ENCODE peak calls at places on chromosomes 7 and 10, in ten cellular contexts. O is stomach, G is Karpas-422, I is neuronal stem cell, A is vagina, Q is colonic mucosa, X is right cardiac atrium, K is pancreas, P is adrenal gland, F is ovary. E is an unnamed sample.

GRCh38 chr7:158549834-158550700 is 37.6 kb downstream of the PTPRN2 start:
- DNase-seq in G (no peak), K (no peak), X (no peak), F (no peak), A (no peak), I (no peak), P (no peak), Q (no peak), O (no peak), E (no peak)

GRCh38 chr7:601573-602340 is 82.1 kb upstream of the PDGFA start:
- DNase-seq in P (peak; percentile 70), X (peak; percentile 75), K (no peak), Q (peak; percentile 46), A (no peak), G (no peak), F (no peak), O (peak; percentile 49), I (no peak), E (no peak)

GRCh38 chr10:17599089-17599488 is 18.1 kb downstream of the HACD1 start:
- DNase-seq in P (no peak), X (no peak), K (no peak), G (peak; percentile 57), F (no peak), A (no peak), Q (no peak), I (peak; percentile 4), O (no peak), E (peak; percentile 2)

GRCh38 chr10:33841678-33842077 is 507.2 kb upstream of the NRP1 start:
- DNase-seq in G (no peak), I (no peak), Q (no peak), F (no peak), A (no peak), X (no peak), P (no peak), K (no peak), O (no peak), E (no peak)

GRCh38 chr10:96586419-96587254 is at the start of gene TM9SF3:
- DNase-seq in X (peak; percentile 95), F (peak; percentile 93), K (peak; percentile 92), P (peak; percentile 96), A (no peak), G (peak; percentile 92), Q (peak; percentile 93), O (peak; percentile 95), I (peak; percentile 86), E (peak; percentile 45)

GRCh38 chr7:111090834-111091233 is at the start of gene LRRN3:
- DNase-seq in A (no peak), Q (no peak), O (no peak), G (no peak), P (peak; percentile 90), I (no peak), F (peak; percentile 16), X (peak; percentile 53), K (no peak), E (no peak)

GRCh38 chr10:2137549-2138174 is 400.3 kb upstream of the ADARB2 start:
- DNase-seq in A (no peak), O (no peak), G (peak; percentile 74), P (no peak), X (no peak), F (no peak), I (peak; percentile 21), Q (no peak), K (no peak), E (peak; percentile 25)

GRCh38 chr7:105849122-105849855 is 27.1 kb downstream of the ATXN7L1 start:
- DNase-seq in K (no peak), G (no peak), A (no peak), Q (no peak), X (no peak), F (no peak), P (no peak), O (no peak), I (no peak), E (peak; percentile 70)

GRCh38 chr10:61789031-61789430 is 112.5 kb upstream of the ARID5B start:
- DNase-seq in A (no peak), Q (no peak), P (no peak), X (no peak), O (no peak), K (no peak), G (no peak), F (no peak), I (no peak), E (no peak)

GRCh38 chr10:14608381-14609001 is 166.2 kb downstream of the FAM107B start:
- DNase-seq in I (no peak), K (no peak), G (peak; percentile 91), X (no peak), O (no peak), Q (no peak), F (no peak), A (no peak), P (no peak), E (no peak)

GRCh38 chr10:103447187-103447586 is 5.0 kb downstream of the CALHM2 start:
- DNase-seq in X (no peak), P (no peak), K (no peak), Q (no peak), O (no peak), I (no peak), F (no peak), A (no peak), G (no peak), E (no peak)

GRCh38 chr10:71021402-71021801 is 133.0 kb upstream of the PCBD1 start:
- DNase-seq in G (no peak), X (no peak), K (no peak), A (no peak), I (no peak), Q (no peak), P (no peak), O (no peak), F (no peak), E (no peak)

GRCh38 chr10:97974526-97975525 is 55.6 kb downstream of the CRTAC1 start:
- DNase-seq in P (no peak), K (no peak), G (no peak), F (no peak), X (no peak), Q (no peak), A (no peak), O (no peak), I (peak; percentile 21), E (peak; percentile 20)
- H3K4me3 ChIP-seq in P (no peak overlapping the region), K (no peak overlapping the region), G (no peak overlapping the region), F (no peak overlapping the region), X (no peak overlapping the region), Q (no peak overlapping the region), A (no peak overlapping the region), O (no peak overlapping the region), I (no peak overlapping the region), E (peak overlapping the region; percentile 6)

DNA sequence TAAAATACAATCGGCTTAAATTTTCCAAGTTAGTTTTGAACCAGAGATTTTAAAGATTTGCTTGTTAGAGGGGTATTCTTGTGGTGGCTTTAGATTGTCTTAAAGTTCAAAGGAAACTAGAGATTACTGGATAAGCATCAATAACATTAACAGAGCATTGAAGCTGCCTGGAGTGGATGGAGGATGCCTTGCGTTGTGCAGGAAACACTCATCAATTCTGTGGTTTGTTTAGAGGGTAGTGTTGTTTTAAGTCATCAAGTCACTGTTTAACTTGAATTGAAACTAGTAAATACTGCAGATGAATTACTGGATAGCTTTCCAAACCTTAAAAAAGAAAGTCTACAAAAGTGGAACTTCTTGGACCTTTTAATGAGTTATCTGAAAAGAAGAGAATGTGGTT is 218.6 kb downstream of the CELF2 start:
- DNase-seq in Q (no peak), A (no peak), G (no peak), I (no peak), K (no peak), X (no peak), O (no peak), P (no peak), F (no peak), E (no peak)
- H3K4me1 ChIP-seq in Q (no peaks in the 10 kb centered on the region), A (peaks cover 7% of the 10 kb centered on the region), G (no peaks in the 10 kb centered on the region), I (no peaks in the 10 kb centered on the region), K (no peaks in the 10 kb centered on the region), X (no peaks in the 10 kb centered on the region), O (peaks cover 43% of the 10 kb centered on the region), P (no peaks in the 10 kb centered on the region), F (peaks cover 4% of the 10 kb centered on the region), E (no peaks in the 10 kb centered on the region)

GRCh38 chr10:137031-137430 is 1.8 kb downstream of the ZMYND11 start:
- DNase-seq in Q (no peak), I (no peak), O (no peak), A (no peak), P (no peak), X (no peak), G (peak; percentile 78), F (no peak), K (peak; percentile 23), E (no peak)
- H3K4me3 ChIP-seq in Q (no peak overlapping the region), I (peak overlapping the region; percentile 62), O (no peak overlapping the region), A (peak overlapping the region; percentile 72), P (no peak overlapping the region), X (no peak overlapping the region), G (no peak overlapping the region), F (peak overlapping the region; percentile 58), K (peak overlapping the region; percentile 82), E (no peak overlapping the region)

GRCh38 chr7:2033586-2034135 is 199.1 kb downstream of the MAD1L1 start:
- DNase-seq in A (no peak), F (no peak), I (no peak), P (no peak), K (no peak), X (no peak), Q (no peak), G (no peak), O (no peak), E (no peak)

GRCh38 chr7:2036786-2037185 is 196.0 kb downstream of the MAD1L1 start:
- DNase-seq in P (no peak), G (no peak), F (no peak), A (no peak), I (no peak), Q (no peak), X (no peak), O (no peak), K (no peak), E (no peak)

GRCh38 chr7:2032876-2033407 is 199.8 kb downstream of the MAD1L1 start:
- DNase-seq in Q (no peak), X (no peak), P (no peak), G (no peak), F (no peak), I (no peak), K (no peak), O (no peak), A (no peak), E (no peak)

GRCh38 chr7:2032030-2032875 is 200.5 kb downstream of the MAD1L1 start:
- DNase-seq in Q (no peak), I (no peak), G (no peak), P (no peak), F (no peak), K (no peak), X (no peak), O (peak; percentile 59), A (no peak), E (no peak)

DNA sequence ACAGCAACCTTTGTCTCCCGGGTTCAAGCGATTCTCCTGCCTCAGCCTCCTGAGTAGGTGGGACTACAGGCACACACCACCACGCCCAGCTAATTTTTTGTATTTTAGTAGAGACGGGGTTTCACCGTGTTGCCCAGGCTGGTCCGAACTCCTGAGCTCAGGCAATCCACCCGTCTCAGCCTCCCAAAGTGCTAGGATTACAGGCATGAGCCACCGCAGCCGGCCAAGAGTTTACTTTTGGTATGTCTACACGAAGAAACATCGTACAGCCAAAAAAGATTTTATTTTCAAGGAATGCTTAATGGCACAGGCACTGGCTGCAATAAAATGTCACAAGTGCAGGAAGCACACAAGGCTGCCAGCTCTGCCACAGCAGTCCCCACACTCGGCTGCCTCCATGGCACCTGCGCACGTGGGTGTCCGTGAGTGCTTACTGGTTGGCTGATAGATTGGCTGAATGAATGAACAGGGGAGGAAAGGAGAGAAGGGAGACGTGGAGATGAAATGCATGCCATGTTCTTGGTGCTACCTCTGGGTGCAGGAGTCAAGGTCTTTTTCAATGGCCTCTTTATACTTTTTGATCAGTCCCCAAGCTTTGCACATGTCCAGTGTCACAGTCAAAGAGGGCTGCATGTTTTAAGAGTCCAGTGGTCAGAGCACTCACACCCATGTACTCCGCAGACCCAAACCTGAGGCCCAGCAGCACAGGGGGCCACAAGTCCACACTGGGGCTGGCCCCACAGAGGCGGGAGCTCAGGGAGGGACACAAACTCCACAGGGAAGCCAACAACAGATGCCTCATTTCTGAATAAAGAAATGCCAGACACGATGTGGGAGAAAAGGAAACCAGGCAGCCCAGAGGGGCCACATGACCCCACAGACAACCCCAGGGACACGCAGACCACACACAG is 198.2 kb downstream of the MAD1L1 start:
- DNase-seq in P (no peak), X (no peak), Q (no peak), K (no peak), I (no peak), A (no peak), G (no peak), F (no peak), O (no peak), E (no peak)
- H3K4me1 ChIP-seq in P (no peaks in the 10 kb centered on the region), X (peaks cover 5% of the 10 kb centered on the region), Q (no peaks in the 10 kb centered on the region), K (no peaks in the 10 kb centered on the region), I (peaks cover 9% of the 10 kb centered on the region), A (peaks cover 12% of the 10 kb centered on the region), G (peaks cover 26% of the 10 kb centered on the region), F (peaks cover 12% of the 10 kb centered on the region), O (peaks cover 34% of the 10 kb centered on the region), E (peaks cover 5% of the 10 kb centered on the region)

E was measured in iPS DF 6.9.